ENCODE peak calls at places on chromosomes 16 and 17, in eight cellular contexts. W, M, B, P, Z, D, T and J are unnamed samples. For H3K27me3, the result is how much of the 10 kb centered on the place peaks cover.

GRCh38 chr16:2187212-2187611 is 9.2 kb downstream of the CASKIN1 start:
- DNase-seq in W (no peak), M (no peak), B (no peak), P (no peak), Z (no peak), D (no peak), T (no peak), J (no peak)

GRCh38 chr16:16973726-16974125 is 497.0 kb downstream of the XYLT1 start:
- DNase-seq in W (no peak), M (no peak), B (no peak), P (no peak), Z (no peak), D (no peak), T (no peak), J (no peak)

GRCh38 chr17:42684929-42685556 is 2.7 kb downstream of the CNTNAP1 start:
- DNase-seq in W (no peak), M (no peak), B (no peak), P (no peak), Z (no peak), D (no peak), T (no peak), J (no peak)

GRCh38 chr17:75011788-75012319 is 616 bp upstream of the MRPL58 start:
- DNase-seq in W (peak), M (peak), B (no peak), P (peak), Z (no peak), D (peak), T (no peak), J (no peak)

GRCh38 chr16:49810769-49811315 is 45.1 kb downstream of the ZNF423 start:
- DNase-seq in W (no peak), M (no peak), B (no peak), P (no peak), Z (no peak), D (no peak), T (no peak), J (no peak)

GRCh38 chr16:19874816-19875546 is 9.7 kb downstream of the GPRC5B start:
- DNase-seq in W (no peak), M (no peak), B (no peak), P (no peak), Z (no peak), D (no peak), T (no peak), J (no peak)

GRCh38 chr17:75036643-75037268 is 10.0 kb downstream of the ATP5PD start:
- DNase-seq in W (peak), M (peak), B (peak), P (no peak), Z (peak), D (peak), T (no peak), J (peak)

GRCh38 chr17:29617481-29618271 is 5.0 kb downstream of the CORO6 start:
- DNase-seq in W (no peak), M (peak), B (peak), P (peak), Z (no peak), D (peak), T (no peak), J (peak)

DNA sequence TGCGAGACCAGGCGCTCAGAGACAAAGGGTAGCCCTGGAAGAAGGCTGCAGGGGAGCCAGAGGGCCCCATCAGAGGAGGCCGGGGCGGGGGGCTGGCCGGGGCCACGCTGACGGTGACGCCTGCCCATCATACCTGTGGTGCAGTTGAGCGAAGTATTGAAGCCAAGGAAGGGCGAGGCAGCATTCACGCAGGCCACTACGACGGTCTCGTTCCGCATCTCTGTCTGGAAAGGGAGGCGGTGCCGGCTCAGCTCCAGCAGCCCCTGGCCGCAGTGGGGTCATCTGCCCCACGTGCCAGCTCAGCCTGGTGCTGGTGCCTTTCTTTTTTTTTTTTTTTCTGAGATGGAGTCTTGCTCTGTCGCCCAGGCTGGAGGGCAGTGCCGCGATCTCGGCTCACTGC is 4.9 kb upstream of the MRPL28 start:
- DNase-seq in W (no peak), M (no peak), B (no peak), P (no peak), Z (no peak), D (no peak), T (no peak), J (no peak)
- H3K4me3 ChIP-seq in W (no peak), M (no peak), B (no peak), P (no peak), Z (no peak), D (no peak), T (no peak), J (no peak)

DNA sequence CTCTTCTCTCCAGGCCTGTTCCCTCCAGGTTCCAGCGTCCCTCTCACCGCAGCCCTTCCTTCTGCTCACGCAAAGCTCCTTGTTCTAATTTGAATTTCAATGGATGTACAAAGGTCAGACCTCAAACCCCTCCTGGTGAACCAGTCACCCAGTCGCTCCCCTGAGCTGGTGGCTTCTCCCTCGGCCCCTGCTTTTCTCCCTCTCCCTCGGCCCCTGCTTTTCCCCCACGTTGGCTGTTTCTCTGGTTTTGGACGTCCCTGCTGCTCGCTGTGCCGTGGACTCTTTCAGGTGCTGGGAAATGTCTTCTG is 8.6 kb upstream of the MSLN start:
- DNase-seq in W (no peak), M (no peak), B (no peak), P (no peak), Z (no peak), D (no peak), T (no peak), J (no peak)
- H3K27me3 ChIP-seq in W (under half), M (under half), B (under half), P (under half), Z (under half), D (under half), T (under half), J (under half)

DNA sequence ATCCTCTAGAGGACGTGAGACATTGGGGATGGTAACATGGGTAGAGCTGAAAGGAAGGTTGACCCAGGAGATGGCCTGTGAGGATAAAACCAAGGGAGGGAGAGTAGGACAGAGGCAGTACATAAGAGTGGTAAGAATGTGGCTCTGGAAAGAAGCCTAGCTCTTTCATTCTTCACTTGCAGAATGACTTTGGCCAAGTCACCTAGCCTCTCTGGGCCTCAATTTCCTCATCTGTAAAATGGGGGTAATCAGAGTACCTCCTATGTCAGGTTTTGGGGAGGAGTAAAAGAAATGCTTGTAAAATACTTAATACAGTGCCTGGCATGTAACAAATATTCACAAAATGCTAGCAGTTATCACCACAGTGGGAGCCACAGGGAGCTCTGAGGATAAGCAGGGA is 6.9 kb downstream of the KDM6B start:
- DNase-seq in W (no peak), M (no peak), B (no peak), P (no peak), Z (no peak), D (no peak), T (no peak), J (no peak)
- H3K4me3 ChIP-seq in W (peak), M (no peak), B (peak), P (no peak), Z (peak), D (peak), T (peak), J (peak)

DNA sequence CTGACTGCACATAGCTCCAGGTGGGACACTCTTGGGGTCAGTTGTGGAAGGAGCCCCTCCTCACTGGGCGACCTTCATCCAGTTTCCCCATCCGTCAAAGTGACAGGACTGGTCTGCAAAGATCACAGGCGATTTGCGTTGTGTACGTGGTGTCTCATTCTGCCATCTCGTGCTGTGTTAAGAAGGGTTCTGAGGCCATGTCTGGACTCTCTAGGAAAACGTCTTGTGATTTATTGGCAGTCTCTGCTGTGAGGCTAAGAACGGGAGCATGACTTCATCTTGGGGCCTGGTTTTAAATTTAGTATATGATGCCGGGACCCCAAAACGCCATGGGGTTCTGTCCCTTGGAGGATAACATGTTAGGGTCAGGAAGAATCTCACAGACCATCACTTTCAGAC is 65.2 kb upstream of the CIBAR2 start:
- DNase-seq in W (no peak), M (no peak), B (no peak), P (no peak), Z (no peak), D (no peak), T (no peak), J (no peak)
- H3K27me3 ChIP-seq in W (under half), M (under half), B (under half), P (under half), Z (under half), D (under half), T (under half), J (under half)

GRCh38 chr17:61397086-61397842 is 2.4 kb upstream of the TBX2 start:
- DNase-seq in W (peak), M (no peak), B (no peak), P (no peak), Z (no peak), D (peak), T (no peak), J (no peak)
- H3K4me3 ChIP-seq in W (peak), M (peak), B (no peak), P (peak), Z (no peak), D (peak), T (peak), J (no peak)

GRCh38 chr17:58285422-58285810 is 4.7 kb upstream of the MPO start:
- DNase-seq in W (no peak), M (no peak), B (no peak), P (no peak), Z (no peak), D (no peak), T (no peak), J (no peak)

GRCh38 chr17:58281511-58282011 is 826 bp upstream of the MPO start:
- DNase-seq in W (no peak), M (no peak), B (no peak), P (no peak), Z (no peak), D (no peak), T (no peak), J (no peak)

GRCh38 chr17:58284613-58285421 is 4.1 kb upstream of the MPO start:
- DNase-seq in W (no peak), M (no peak), B (peak), P (no peak), Z (no peak), D (no peak), T (no peak), J (no peak)

GRCh38 chr17:58282442-58282841 is 1.7 kb upstream of the MPO start:
- DNase-seq in W (no peak), M (no peak), B (no peak), P (no peak), Z (no peak), D (no peak), T (no peak), J (no peak)

GRCh38 chr17:58283674-58284612 is 3.2 kb upstream of the MPO start:
- DNase-seq in W (no peak), M (no peak), B (no peak), P (no peak), Z (no peak), D (no peak), T (no peak), J (no peak)
- H3K27me3 ChIP-seq in W (under half), M (under half), B (under half), P (under half), Z (under half), D (under half), T (under half), J (under half)

GRCh38 chr17:76422406-76422805 is 30.5 kb downstream of the UBE2O start:
- DNase-seq in W (no peak), M (no peak), B (no peak), P (no peak), Z (no peak), D (peak), T (no peak), J (no peak)
- H3K4me3 ChIP-seq in W (no peak), M (no peak), B (no peak), P (no peak), Z (no peak), D (no peak), T (no peak), J (no peak)

GRCh38 chr16:87601322-87602004 is 845 bp upstream of the JPH3 start:
- DNase-seq in W (no peak), M (no peak), B (no peak), P (no peak), Z (no peak), D (no peak), T (no peak), J (no peak)
- H3K27me3 ChIP-seq in W (half or more), M (under half), B (under half), P (half or more), Z (half or more), D (under half), T (half or more), J (under half)